ENCODE peak calls at places on chromosomes 3 and 15, in eight cellular contexts. S is Panc1, H is cardiac muscle cell, F is fibroblast of lung, V is thoracic aorta, K is sigmoid colon, C is body of pancreas, D is astrocyte. X is an unnamed sample. For H3K4me1, the result is how much of the 10 kb centered on the place peaks cover.

GRCh38 chr3:196336319-196337145 is 1.7 kb downstream of the TM4SF19 start:
- DNase-seq in F (no peak), C (peak), S (no peak), D (no peak), V (no peak), H (no peak), K (no peak), X (no peak)

GRCh38 chr3:50575372-50575771 is 6.0 kb downstream of the HEMK1 start:
- DNase-seq in S (no peak), H (no peak), F (peak), C (no peak), K (no peak), V (no peak), D (no peak), X (no peak)

GRCh38 chr15:95429345-95429744 is 901.2 kb upstream of the NR2F2 start:
- DNase-seq in S (no peak), V (no peak), H (no peak), F (no peak), C (no peak), K (no peak), D (no peak), X (no peak)

GRCh38 chr3:13824521-13825316 is 55.2 kb downstream of the WNT7A start:
- DNase-seq in V (no peak), S (no peak), K (peak), D (no peak), C (no peak), H (no peak), F (no peak), X (no peak)

GRCh38 chr15:72306211-72306785 is 13.7 kb downstream of the CELF6 start:
- DNase-seq in C (no peak), F (peak), K (peak), H (peak), D (peak), S (no peak), V (no peak), X (no peak)

GRCh38 chr15:67125589-67126502 is 60.4 kb downstream of the SMAD3 start:
- DNase-seq in C (peak), V (peak), S (peak), K (peak), H (peak), F (peak), D (peak), X (no peak)

GRCh38 chr15:66798426-66799061 is 96.5 kb downstream of the SMAD6 start:
- DNase-seq in H (no peak), V (no peak), K (no peak), C (no peak), S (no peak), D (peak), F (peak), X (no peak)

GRCh38 chr3:53748512-53749271 is 97.5 kb downstream of the CHDH start:
- DNase-seq in V (no peak), H (no peak), C (peak), K (peak), D (no peak), F (no peak), S (no peak), X (no peak)

GRCh38 chr3:49723301-49723630 is 485 bp downstream of the GMPPB start:
- DNase-seq in S (no peak), V (no peak), F (peak), K (peak), D (peak), H (peak), C (peak), X (peak)

GRCh38 chr3:117853923-117854322 is 1144.3 kb downstream of the TUSC7 start:
- DNase-seq in S (peak), F (peak), D (peak), V (no peak), H (peak), C (no peak), K (no peak), X (peak)

GRCh38 chr3:35748144-35748543 is 108.8 kb downstream of the ARPP21 start:
- DNase-seq in V (no peak), K (no peak), H (no peak), D (no peak), C (no peak), S (no peak), F (no peak), X (no peak)

GRCh38 chr15:101258238-101259144 is 6.6 kb upstream of the CHSY1 start:
- DNase-seq in S (peak), V (no peak), F (peak), C (peak), K (peak), H (peak), D (peak), X (peak)

GRCh38 chr15:101255615-101256350 is 3.9 kb upstream of the CHSY1 start:
- DNase-seq in H (peak), C (peak), K (no peak), V (no peak), F (peak), D (peak), S (no peak), X (peak)

GRCh38 chr15:101254157-101255065 is 2.6 kb upstream of the CHSY1 start:
- DNase-seq in V (no peak), H (no peak), D (no peak), C (no peak), S (no peak), K (no peak), F (no peak), X (no peak)

GRCh38 chr15:101255066-101255415 is 3.2 kb upstream of the CHSY1 start:
- DNase-seq in K (no peak), S (no peak), H (no peak), C (no peak), F (peak), V (no peak), D (peak), X (no peak)

DNA sequence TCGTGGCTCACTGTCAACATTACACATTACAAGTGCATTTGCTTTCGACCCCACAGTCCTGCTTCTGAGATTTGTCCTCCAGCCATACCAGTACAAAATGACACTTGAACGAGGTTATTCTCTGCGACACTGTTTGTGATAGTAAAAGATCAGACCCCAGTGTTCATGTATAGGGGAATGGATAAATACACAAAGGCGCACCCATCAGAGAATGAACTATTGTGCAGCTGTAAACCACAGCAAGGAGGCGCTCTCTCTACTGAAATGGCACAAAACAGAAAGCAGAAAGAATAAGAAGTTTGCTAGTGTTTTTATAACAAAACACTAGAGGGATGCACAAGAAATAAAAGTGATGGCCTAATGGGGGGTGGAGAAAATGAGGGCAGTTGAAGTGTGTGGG is 4.9 kb upstream of the CHSY1 start:
- DNase-seq in K (no peak), F (no peak), C (no peak), D (no peak), H (no peak), S (no peak), V (no peak), X (no peak)
- TF ChIP-seq CTCF in K (no peak), F (peak), C (no peak), D (peak), H (peak), S (peak), V (no peak), X (peak)

GRCh38 chr3:62242846-62243245 is 130.5 kb downstream of the FEZF2 start:
- DNase-seq in K (no peak), F (no peak), V (no peak), D (no peak), C (no peak), S (no peak), H (no peak), X (no peak)

GRCh38 chr3:62241279-62241678 is 132.1 kb downstream of the FEZF2 start:
- DNase-seq in D (no peak), F (no peak), K (no peak), V (no peak), S (no peak), H (no peak), C (no peak), X (peak)

GRCh38 chr3:62237296-62237948 is 135.9 kb downstream of the FEZF2 start:
- DNase-seq in S (no peak), H (no peak), V (no peak), K (no peak), F (no peak), C (no peak), D (no peak), X (no peak)

GRCh38 chr3:62238431-62238830 is 134.9 kb downstream of the FEZF2 start:
- DNase-seq in F (no peak), C (no peak), S (no peak), D (no peak), H (no peak), V (no peak), K (no peak), X (peak)

GRCh38 chr3:62238003-62238402 is 135.3 kb downstream of the FEZF2 start:
- DNase-seq in V (no peak), H (no peak), C (no peak), K (no peak), S (no peak), F (no peak), D (no peak), X (no peak)
- H3K4me1 ChIP-seq in V (under half), H (under half), C (under half), K (under half), S (under half), F (under half), D (under half), X (half or more)

GRCh38 chr3:170047133-170047404 is 9.3 kb downstream of the GPR160 start:
- DNase-seq in C (no peak), K (no peak), H (no peak), S (no peak), F (no peak), V (no peak), D (no peak), X (no peak)
- H3K4me3 ChIP-seq in C (no peak), K (no peak), H (no peak), S (no peak), F (no peak), V (no peak), D (no peak), X (no peak)

DNA sequence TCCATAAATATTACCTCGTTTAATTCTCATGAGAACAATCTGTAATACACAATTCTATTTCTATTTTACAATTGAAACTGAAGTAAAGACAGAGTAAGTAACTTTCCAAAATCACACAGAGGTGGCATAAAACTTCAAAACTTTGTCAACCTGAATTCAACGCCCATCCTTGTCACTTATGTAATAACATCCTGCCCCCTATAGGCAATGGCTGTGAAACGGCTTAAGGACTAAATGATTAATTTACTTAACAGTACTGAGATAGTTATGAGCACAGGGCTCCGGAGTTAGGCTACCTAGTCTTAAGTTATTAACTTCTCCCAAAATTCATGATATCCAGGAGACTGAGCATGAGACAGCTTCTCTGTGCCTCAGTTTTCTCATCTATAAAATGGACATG is 293.1 kb upstream of the CHRM5 start:
- DNase-seq in S (peak), V (no peak), D (peak), F (peak), C (no peak), H (peak), K (no peak), X (no peak)
- TF ChIP-seq CTCF in S (peak), V (no peak), D (peak), F (peak), C (peak), H (peak), K (no peak), X (peak)